ENCODE peak calls at places on chromosomes 12 and 14, in ten cellular contexts. One of them, this sample, is unnamed.

GRCh38 chr12:22286569-22286968 is 47.9 kb downstream of the ST8SIA1 start:
- DNase-seq in spleen: no peak
- DNase-seq in foreskin fibroblast: peak
- DNase-seq in C1 segment of cervical spinal cord: no peak
- DNase-seq in stimulated activated CD4-positive, alpha-beta T cell treated with anti-CD3 and anti-CD28 coated beads, Interleukin-1b, Interleukin-23, amount 100 ng/mL, for 4 hours: no peak
- DNase-seq in fibroblast of gingiva: peak
- DNase-seq in prostate gland: no peak
- DNase-seq in frontal cortex: no peak
- DNase-seq in NCI-H1417: no peak
- DNase-seq in AG08396: peak
- DNase-seq in this sample: no peak

GRCh38 chr14:21863289-21863688 is 189.7 kb upstream of the OR4E1 start:
- DNase-seq in spleen: no peak
- DNase-seq in frontal cortex: no peak
- DNase-seq in foreskin fibroblast: no peak
- DNase-seq in NCI-H1417: no peak
- DNase-seq in fibroblast of gingiva: no peak
- DNase-seq in C1 segment of cervical spinal cord: no peak
- DNase-seq in prostate gland: no peak
- DNase-seq in AG08396: no peak
- DNase-seq in stimulated activated CD4-positive, alpha-beta T cell treated with anti-CD3 and anti-CD28 coated beads, Interleukin-1b, Interleukin-23, amount 100 ng/mL, for 4 hours: no peak
- DNase-seq in this sample: no peak

GRCh38 chr12:32907166-32907565 is 10.6 kb upstream of the PKP2 start:
- DNase-seq in C1 segment of cervical spinal cord: no peak
- DNase-seq in stimulated activated CD4-positive, alpha-beta T cell treated with anti-CD3 and anti-CD28 coated beads, Interleukin-1b, Interleukin-23, amount 100 ng/mL, for 4 hours: no peak
- DNase-seq in prostate gland: no peak
- DNase-seq in fibroblast of gingiva: no peak
- DNase-seq in frontal cortex: no peak
- DNase-seq in NCI-H1417: no peak
- DNase-seq in foreskin fibroblast: no peak
- DNase-seq in AG08396: no peak
- DNase-seq in spleen: no peak
- DNase-seq in this sample: no peak

GRCh38 chr12:19683178-19683927 is 244.1 kb downstream of the AEBP2 start:
- DNase-seq in AG08396: peak
- DNase-seq in prostate gland: no peak
- DNase-seq in fibroblast of gingiva: no peak
- DNase-seq in NCI-H1417: no peak
- DNase-seq in C1 segment of cervical spinal cord: no peak
- DNase-seq in stimulated activated CD4-positive, alpha-beta T cell treated with anti-CD3 and anti-CD28 coated beads, Interleukin-1b, Interleukin-23, amount 100 ng/mL, for 4 hours: no peak
- DNase-seq in spleen: no peak
- DNase-seq in foreskin fibroblast: peak
- DNase-seq in frontal cortex: no peak
- DNase-seq in this sample: no peak

GRCh38 chr14:89240414-89240813 is 176.6 kb downstream of the FOXN3 start:
- DNase-seq in foreskin fibroblast: peak
- DNase-seq in fibroblast of gingiva: no peak
- DNase-seq in C1 segment of cervical spinal cord: no peak
- DNase-seq in frontal cortex: no peak
- DNase-seq in stimulated activated CD4-positive, alpha-beta T cell treated with anti-CD3 and anti-CD28 coated beads, Interleukin-1b, Interleukin-23, amount 100 ng/mL, for 4 hours: no peak
- DNase-seq in spleen: no peak
- DNase-seq in prostate gland: no peak
- DNase-seq in NCI-H1417: no peak
- DNase-seq in AG08396: no peak
- DNase-seq in this sample: no peak

GRCh38 chr14:25411933-25412757 is 362.2 kb upstream of the STXBP6 start:
- DNase-seq in stimulated activated CD4-positive, alpha-beta T cell treated with anti-CD3 and anti-CD28 coated beads, Interleukin-1b, Interleukin-23, amount 100 ng/mL, for 4 hours: no peak
- DNase-seq in AG08396: no peak
- DNase-seq in NCI-H1417: no peak
- DNase-seq in prostate gland: no peak
- DNase-seq in C1 segment of cervical spinal cord: peak
- DNase-seq in foreskin fibroblast: peak
- DNase-seq in fibroblast of gingiva: no peak
- DNase-seq in frontal cortex: peak
- DNase-seq in spleen: no peak
- DNase-seq in this sample: no peak

GRCh38 chr12:29066061-29066588 is 83.0 kb upstream of the FAR2 start:
- DNase-seq in AG08396: no peak
- DNase-seq in C1 segment of cervical spinal cord: peak
- DNase-seq in NCI-H1417: no peak
- DNase-seq in prostate gland: no peak
- DNase-seq in stimulated activated CD4-positive, alpha-beta T cell treated with anti-CD3 and anti-CD28 coated beads, Interleukin-1b, Interleukin-23, amount 100 ng/mL, for 4 hours: no peak
- DNase-seq in frontal cortex: peak
- DNase-seq in fibroblast of gingiva: peak
- DNase-seq in foreskin fibroblast: peak
- DNase-seq in spleen: no peak
- DNase-seq in this sample: peak

GRCh38 chr14:89657014-89657413 is 240.0 kb upstream of the FOXN3 start:
- DNase-seq in fibroblast of gingiva: no peak
- DNase-seq in AG08396: no peak
- DNase-seq in spleen: no peak
- DNase-seq in C1 segment of cervical spinal cord: no peak
- DNase-seq in frontal cortex: no peak
- DNase-seq in prostate gland: no peak
- DNase-seq in foreskin fibroblast: no peak
- DNase-seq in stimulated activated CD4-positive, alpha-beta T cell treated with anti-CD3 and anti-CD28 coated beads, Interleukin-1b, Interleukin-23, amount 100 ng/mL, for 4 hours: no peak
- DNase-seq in NCI-H1417: no peak
- DNase-seq in this sample: no peak

GRCh38 chr14:68807148-68807600 is 14.3 kb upstream of the ZFP36L1 start:
- DNase-seq in AG08396: peak
- DNase-seq in foreskin fibroblast: peak
- DNase-seq in NCI-H1417: peak
- DNase-seq in fibroblast of gingiva: peak
- DNase-seq in stimulated activated CD4-positive, alpha-beta T cell treated with anti-CD3 and anti-CD28 coated beads, Interleukin-1b, Interleukin-23, amount 100 ng/mL, for 4 hours: no peak
- DNase-seq in C1 segment of cervical spinal cord: no peak
- DNase-seq in spleen: peak
- DNase-seq in prostate gland: peak
- DNase-seq in frontal cortex: no peak
- DNase-seq in this sample: peak

GRCh38 chr14:61126083-61126962 is 145.3 kb downstream of the SLC38A6 start:
- DNase-seq in NCI-H1417: peak
- DNase-seq in frontal cortex: no peak
- DNase-seq in prostate gland: no peak
- DNase-seq in spleen: no peak
- DNase-seq in fibroblast of gingiva: no peak
- DNase-seq in AG08396: no peak
- DNase-seq in stimulated activated CD4-positive, alpha-beta T cell treated with anti-CD3 and anti-CD28 coated beads, Interleukin-1b, Interleukin-23, amount 100 ng/mL, for 4 hours: no peak
- DNase-seq in foreskin fibroblast: no peak
- DNase-seq in C1 segment of cervical spinal cord: no peak
- DNase-seq in this sample: no peak

GRCh38 chr12:1881936-1882335 is 36.5 kb downstream of the CACNA2D4 start:
- DNase-seq in AG08396: peak
- DNase-seq in prostate gland: no peak
- DNase-seq in C1 segment of cervical spinal cord: no peak
- DNase-seq in spleen: no peak
- DNase-seq in fibroblast of gingiva: no peak
- DNase-seq in stimulated activated CD4-positive, alpha-beta T cell treated with anti-CD3 and anti-CD28 coated beads, Interleukin-1b, Interleukin-23, amount 100 ng/mL, for 4 hours: no peak
- DNase-seq in frontal cortex: no peak
- DNase-seq in NCI-H1417: no peak
- DNase-seq in foreskin fibroblast: no peak
- DNase-seq in this sample: no peak

GRCh38 chr12:12267801-12268200 is 957 bp upstream of the LRP6 start:
- DNase-seq in prostate gland: no peak
- DNase-seq in spleen: no peak
- DNase-seq in stimulated activated CD4-positive, alpha-beta T cell treated with anti-CD3 and anti-CD28 coated beads, Interleukin-1b, Interleukin-23, amount 100 ng/mL, for 4 hours: no peak
- DNase-seq in C1 segment of cervical spinal cord: no peak
- DNase-seq in NCI-H1417: peak
- DNase-seq in frontal cortex: peak
- DNase-seq in AG08396: no peak
- DNase-seq in fibroblast of gingiva: no peak
- DNase-seq in foreskin fibroblast: no peak
- DNase-seq in this sample: no peak

GRCh38 chr12:122028601-122029560 is 7.2 kb downstream of the BCL7A start:
- DNase-seq in frontal cortex: no peak
- DNase-seq in spleen: no peak
- DNase-seq in NCI-H1417: no peak
- DNase-seq in fibroblast of gingiva: no peak
- DNase-seq in AG08396: no peak
- DNase-seq in C1 segment of cervical spinal cord: no peak
- DNase-seq in foreskin fibroblast: no peak
- DNase-seq in prostate gland: no peak
- DNase-seq in stimulated activated CD4-positive, alpha-beta T cell treated with anti-CD3 and anti-CD28 coated beads, Interleukin-1b, Interleukin-23, amount 100 ng/mL, for 4 hours: no peak
- DNase-seq in this sample: no peak

GRCh38 chr12:10235761-10236631 is 23.3 kb downstream of the GABARAPL1 start:
- DNase-seq in AG08396: peak
- DNase-seq in fibroblast of gingiva: peak
- DNase-seq in stimulated activated CD4-positive, alpha-beta T cell treated with anti-CD3 and anti-CD28 coated beads, Interleukin-1b, Interleukin-23, amount 100 ng/mL, for 4 hours: peak
- DNase-seq in spleen: no peak
- DNase-seq in frontal cortex: peak
- DNase-seq in NCI-H1417: peak
- DNase-seq in prostate gland: no peak
- DNase-seq in foreskin fibroblast: peak
- DNase-seq in C1 segment of cervical spinal cord: no peak
- DNase-seq in this sample: peak

GRCh38 chr14:96246535-96246839 is 9.5 kb upstream of the BDKRB1 start:
- DNase-seq in stimulated activated CD4-positive, alpha-beta T cell treated with anti-CD3 and anti-CD28 coated beads, Interleukin-1b, Interleukin-23, amount 100 ng/mL, for 4 hours: no peak
- DNase-seq in AG08396: peak
- DNase-seq in C1 segment of cervical spinal cord: no peak
- DNase-seq in frontal cortex: no peak
- DNase-seq in NCI-H1417: no peak
- DNase-seq in fibroblast of gingiva: peak
- DNase-seq in prostate gland: no peak
- DNase-seq in foreskin fibroblast: peak
- DNase-seq in spleen: no peak
- DNase-seq in this sample: peak

GRCh38 chr12:97359291-97359690 is 103.3 kb upstream of the RMST start:
- DNase-seq in NCI-H1417: no peak
- DNase-seq in foreskin fibroblast: no peak
- DNase-seq in AG08396: no peak
- DNase-seq in spleen: no peak
- DNase-seq in prostate gland: no peak
- DNase-seq in frontal cortex: no peak
- DNase-seq in C1 segment of cervical spinal cord: no peak
- DNase-seq in fibroblast of gingiva: no peak
- DNase-seq in stimulated activated CD4-positive, alpha-beta T cell treated with anti-CD3 and anti-CD28 coated beads, Interleukin-1b, Interleukin-23, amount 100 ng/mL, for 4 hours: no peak
- DNase-seq in this sample: no peak

GRCh38 chr12:76878045-76878898 is 547 bp downstream of the CSRP2 start:
- DNase-seq in AG08396: peak
- DNase-seq in frontal cortex: peak
- DNase-seq in fibroblast of gingiva: no peak
- DNase-seq in spleen: no peak
- DNase-seq in stimulated activated CD4-positive, alpha-beta T cell treated with anti-CD3 and anti-CD28 coated beads, Interleukin-1b, Interleukin-23, amount 100 ng/mL, for 4 hours: peak
- DNase-seq in NCI-H1417: peak
- DNase-seq in foreskin fibroblast: peak
- DNase-seq in C1 segment of cervical spinal cord: no peak
- DNase-seq in prostate gland: peak
- DNase-seq in this sample: no peak

GRCh38 chr12:31728289-31728916 is 418 bp downstream of the AMN1 start:
- DNase-seq in NCI-H1417: no peak
- DNase-seq in AG08396: peak
- DNase-seq in prostate gland: peak
- DNase-seq in stimulated activated CD4-positive, alpha-beta T cell treated with anti-CD3 and anti-CD28 coated beads, Interleukin-1b, Interleukin-23, amount 100 ng/mL, for 4 hours: no peak
- DNase-seq in fibroblast of gingiva: no peak
- DNase-seq in foreskin fibroblast: no peak
- DNase-seq in spleen: no peak
- DNase-seq in frontal cortex: peak
- DNase-seq in C1 segment of cervical spinal cord: no peak
- DNase-seq in this sample: no peak

GRCh38 chr12:124480469-124481256 is 86.7 kb downstream of the NCOR2 start:
- DNase-seq in NCI-H1417: peak
- DNase-seq in AG08396: peak
- DNase-seq in fibroblast of gingiva: peak
- DNase-seq in foreskin fibroblast: peak
- DNase-seq in prostate gland: no peak
- DNase-seq in frontal cortex: peak
- DNase-seq in spleen: peak
- DNase-seq in stimulated activated CD4-positive, alpha-beta T cell treated with anti-CD3 and anti-CD28 coated beads, Interleukin-1b, Interleukin-23, amount 100 ng/mL, for 4 hours: no peak
- DNase-seq in C1 segment of cervical spinal cord: peak
- DNase-seq in this sample: peak